ENCODE peak calls at places on chromosomes 2 and 18, in nine cellular contexts. S is tibial artery; A is CD8-positive, alpha-beta memory T cell; M is left lung; P is GM23248; O is activated T-cell treated with anti-CD3 and anti-CD28 coated beads for 48 hours; Z is EL; K is pancreas; C is NCI-H2081. T is an unnamed sample.

GRCh38 chr18:27030403-27030802 is 154.7 kb downstream of the CHST9 start:
- DNase-seq in S (no peak), A (no peak), M (no peak), P (no peak), O (no peak), Z (no peak), K (no peak), C (no peak), T (no peak)

GRCh38 chr2:21041943-21042707 is 1.7 kb downstream of the APOB start:
- DNase-seq in S (no peak), A (no peak), M (no peak), P (peak), O (no peak), Z (peak), K (no peak), C (no peak), T (no peak)

GRCh38 chr18:73741946-73742345 is 405.7 kb downstream of the FBXO15 start:
- DNase-seq in S (no peak), A (no peak), M (no peak), P (peak), O (no peak), Z (peak), K (no peak), C (no peak), T (no peak)

GRCh38 chr18:63410792-63411191 is 11.5 kb downstream of the VPS4B start:
- DNase-seq in S (no peak), A (no peak), M (no peak), P (peak), O (no peak), Z (peak), K (no peak), C (no peak), T (peak)

GRCh38 chr2:9416962-9417316 is 6.4 kb downstream of the ITGB1BP1 start:
- DNase-seq in S (no peak), A (no peak), M (no peak), P (no peak), O (no peak), Z (no peak), K (no peak), C (no peak), T (no peak)

GRCh38 chr2:99648115-99648850 is 158.5 kb upstream of the REV1 start:
- DNase-seq in S (peak), A (no peak), M (no peak), P (peak), O (no peak), Z (no peak), K (no peak), C (no peak), T (no peak)

GRCh38 chr18:26386002-26386401 is 159.8 kb downstream of the TAF4B start:
- DNase-seq in S (no peak), A (no peak), M (no peak), P (peak), O (no peak), Z (peak), K (no peak), C (peak), T (peak)

GRCh38 chr2:43071629-43072550 is 154.5 kb downstream of the ZFP36L2 start:
- DNase-seq in S (peak), A (no peak), M (peak), P (peak), O (no peak), Z (no peak), K (no peak), C (no peak), T (no peak)

GRCh38 chr2:27051902-27052645 is 606 bp downstream of the AGBL5 start:
- DNase-seq in S (peak), A (no peak), M (peak), P (peak), O (no peak), Z (no peak), K (peak), C (no peak), T (no peak)

GRCh38 chr2:220533485-220533884 is 906.1 kb downstream of the SLC4A3 start:
- DNase-seq in S (no peak), A (no peak), M (no peak), P (peak), O (no peak), Z (peak), K (no peak), C (no peak), T (no peak)